ENCODE peak calls at places on chromosomes 7 and 10, in five cellular contexts. Q, T, O, R and L are unnamed samples.

GRCh38 chr10:88158506-88159123 is 295.2 kb downstream of the PTEN start:
- DNase-seq in O (no peak), Q (no peak), T (no peak), R (no peak), L (no peak)

GRCh38 chr7:117008849-117009531 is 55.7 kb downstream of the ST7 start:
- DNase-seq in R (no peak), T (no peak), Q (no peak), O (no peak), L (no peak)

GRCh38 chr10:77637986-77638765 is 568 bp upstream of the KCNMA1 start:
- DNase-seq in Q (peak), O (no peak), R (no peak), T (no peak), L (peak)

GRCh38 chr7:17463511-17464085 is 165.1 kb downstream of the AHR start:
- DNase-seq in Q (no peak), R (no peak), T (no peak), O (no peak), L (no peak)

GRCh38 chr7:47038621-47039020 is 543.3 kb downstream of the TNS3 start:
- DNase-seq in R (no peak), Q (no peak), O (no peak), T (no peak), L (peak)

GRCh38 chr10:75363431-75363830 is 38.1 kb downstream of the ZNF503 start:
- DNase-seq in R (no peak), Q (no peak), T (no peak), O (no peak), L (no peak)

GRCh38 chr7:136405931-136406777 is 429.0 kb upstream of the MTPN start:
- DNase-seq in T (peak), O (no peak), Q (no peak), R (peak), L (peak)

GRCh38 chr10:4291995-4292394 is 507.0 kb upstream of the KLF6 start:
- DNase-seq in Q (no peak), T (no peak), R (no peak), O (no peak), L (no peak)

GRCh38 chr7:48090095-48090805 is 1.2 kb downstream of the UPP1 start:
- DNase-seq in Q (peak), O (no peak), T (peak), R (no peak), L (peak)

GRCh38 chr10:11874568-11875182 is 51.5 kb downstream of the PROSER2 start:
- DNase-seq in Q (peak), R (peak), O (peak), T (peak), L (peak)

GRCh38 chr7:132145466-132145865 is 430.8 kb downstream of the PLXNA4 start:
- DNase-seq in Q (no peak), T (no peak), O (no peak), R (no peak), L (no peak)

GRCh38 chr7:105268511-105269392 is 120.0 kb downstream of the SRPK2 start:
- DNase-seq in Q (no peak), R (peak), T (peak), O (no peak), L (no peak)

GRCh38 chr10:23046032-23046431 is 49.3 kb upstream of the MSRB2 start:
- DNase-seq in Q (no peak), T (no peak), R (no peak), O (no peak), L (no peak)

DNA sequence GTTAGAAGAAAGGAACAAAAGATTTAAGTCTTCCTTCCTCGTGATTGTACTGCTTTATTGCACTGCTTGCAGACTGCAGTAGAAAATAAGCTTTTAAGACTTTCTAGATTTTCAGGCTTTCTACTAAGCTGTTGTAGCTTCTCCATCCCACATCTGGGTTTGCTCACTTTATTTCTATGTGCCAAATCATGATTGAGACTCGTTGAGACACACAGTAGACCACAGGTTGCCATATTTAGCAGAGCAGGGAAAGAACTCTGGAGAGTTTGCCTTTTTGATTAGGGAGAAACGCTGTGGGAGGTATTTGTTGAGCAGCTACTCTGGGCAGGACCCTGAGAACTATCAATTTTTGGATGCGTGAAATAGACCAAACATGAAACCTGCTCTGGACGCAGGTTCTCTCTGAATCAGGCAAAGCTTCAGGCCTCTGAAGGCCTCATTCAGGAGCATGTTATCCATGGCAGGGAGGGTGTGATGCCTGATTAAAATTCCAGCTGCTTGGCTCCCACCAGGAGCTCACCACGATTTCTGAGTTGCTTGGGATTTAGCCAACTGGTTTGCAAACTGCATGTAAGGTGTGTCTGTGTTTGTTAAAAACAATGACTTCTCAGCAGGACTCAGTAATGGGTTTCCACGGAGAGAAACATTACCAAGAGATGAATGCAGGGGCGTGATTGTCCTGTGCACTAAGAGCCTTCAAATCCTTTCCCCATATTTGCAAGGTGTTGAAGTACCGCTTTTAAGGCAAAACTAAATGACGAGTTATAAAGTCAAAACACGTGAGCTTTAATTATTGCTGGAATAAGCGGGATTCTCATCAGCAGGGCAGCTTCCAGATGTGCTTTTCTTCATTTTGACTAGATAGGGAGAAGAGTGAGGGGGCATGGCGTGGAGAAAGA is 88.9 kb upstream of the BTBD16 start:
- DNase-seq in Q (no peak), T (no peak), R (no peak), O (no peak), L (peak)
- TF ChIP-seq CREB1 in Q (no peak), T (no peak), R (no peak), O (no peak), L (no peak)

GRCh38 chr7:129948877-129949291 is 3.9 kb downstream of the UBE2H start:
- DNase-seq in T (peak), Q (peak), R (peak), O (peak), L (peak)
- H3K4me2 ChIP-seq in T (peak), Q (peak), R (peak), O (peak), L (peak)

GRCh38 chr10:70761031-70761601 is 24.1 kb downstream of the TBATA start:
- DNase-seq in T (no peak), O (no peak), R (no peak), Q (peak), L (peak)
- TF ChIP-seq CTCF in T (peak), O (no peak), R (peak), Q (peak), L (peak)

GRCh38 chr10:13346280-13346819 is 1.7 kb downstream of the SEPHS1 start:
- DNase-seq in Q (no peak), T (peak), R (no peak), O (no peak), L (no peak)
- TF ChIP-seq CREB1 in Q (no peak), T (no peak), R (no peak), O (no peak), L (no peak)

GRCh38 chr10:71844084-71844483 is 7.0 kb downstream of the PSAP start:
- DNase-seq in Q (no peak), R (no peak), T (no peak), O (no peak), L (no peak)

GRCh38 chr10:71844695-71845094 is 6.4 kb downstream of the PSAP start:
- DNase-seq in Q (no peak), T (no peak), O (no peak), R (no peak), L (no peak)

GRCh38 chr10:71842424-71842823 is 8.6 kb downstream of the PSAP start:
- DNase-seq in T (no peak), O (no peak), Q (no peak), R (no peak), L (no peak)

GRCh38 chr10:71840936-71841335 is 10.1 kb downstream of the PSAP start:
- DNase-seq in Q (no peak), R (no peak), O (no peak), T (no peak), L (no peak)

GRCh38 chr10:71842856-71843530 is 8.1 kb downstream of the PSAP start:
- DNase-seq in T (no peak), Q (no peak), O (no peak), R (no peak), L (no peak)
- H3K4me2 ChIP-seq in T (peak), Q (no peak), O (peak), R (no peak), L (peak)

DNA sequence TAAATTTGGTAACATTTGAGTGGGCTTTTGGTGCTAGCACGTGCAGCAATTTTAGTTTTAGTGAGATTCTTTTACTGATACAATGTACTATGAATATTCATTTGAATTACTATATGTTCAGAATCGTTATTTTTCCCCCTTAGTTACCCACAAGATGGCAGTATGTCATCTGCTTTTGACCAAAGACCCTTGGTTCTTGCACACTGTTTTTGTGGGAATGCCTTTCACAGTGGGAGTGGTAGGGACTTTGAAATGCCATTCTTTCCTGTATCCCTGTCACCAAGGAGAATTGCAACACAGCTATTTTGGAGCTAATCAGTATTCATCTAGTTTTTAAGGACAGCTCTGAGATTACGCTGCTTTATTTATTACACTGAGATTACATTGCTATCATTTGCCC is 40.6 kb downstream of the SEC23IP start:
- DNase-seq in Q (no peak), R (peak), T (no peak), O (no peak), L (peak)
- TF ChIP-seq CTCF in Q (peak), R (peak), T (no peak), O (peak), L (peak)

DNA sequence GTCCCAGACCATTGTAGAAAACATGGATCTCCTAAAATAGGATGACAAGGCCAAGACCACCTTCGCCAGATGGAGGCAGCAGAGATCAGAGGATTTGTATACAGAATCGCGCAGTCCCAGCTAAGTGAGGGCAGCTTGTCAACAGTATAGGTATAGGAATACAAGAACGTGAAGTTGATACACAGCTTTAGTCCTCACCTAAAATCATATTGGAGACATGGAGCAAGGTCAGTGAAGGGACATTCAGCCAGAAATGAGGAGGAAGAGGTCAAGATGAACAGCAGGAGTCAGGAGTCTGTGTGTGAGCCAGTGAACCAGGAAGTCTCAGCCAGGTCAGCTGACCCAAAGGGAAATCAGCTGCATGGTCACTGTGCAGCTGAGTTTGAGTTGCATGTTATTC is 263.4 kb upstream of the PRKCQ start:
- DNase-seq in O (peak), T (peak), R (no peak), Q (no peak), L (no peak)
- TF ChIP-seq CREB1 in O (no peak), T (no peak), R (no peak), Q (no peak), L (no peak)

GRCh38 chr10:10873289-10873688 is 144.4 kb upstream of the CELF2 start:
- DNase-seq in Q (no peak), O (no peak), R (no peak), T (no peak), L (no peak)
- H3K4me2 ChIP-seq in Q (no peak), O (no peak), R (no peak), T (no peak), L (no peak)